ENCODE peak calls at places on chromosomes 1 and 21, in seven cellular contexts. O, F, B, P, Y, U and S are unnamed samples.

GRCh38 chr1:204232530-204232929 is 18.7 kb upstream of the GOLT1A start:
- DNase-seq in O (no peak), F (no peak), B (no peak), P (no peak), Y (no peak), U (no peak), S (no peak)

GRCh38 chr1:167928457-167928852 is 8.0 kb upstream of the DCAF6 start:
- DNase-seq in O (no peak), F (no peak), B (no peak), P (no peak), Y (no peak), U (no peak), S (no peak)

GRCh38 chr1:205003358-205004145 is 39.5 kb upstream of the CNTN2 start:
- DNase-seq in O (no peak), F (no peak), B (no peak), P (no peak), Y (no peak), U (no peak), S (no peak)

GRCh38 chr1:116826818-116827606 is 72.8 kb downstream of the CD2 start:
- DNase-seq in O (peak; percentile 18), F (no peak), B (no peak), P (no peak), Y (no peak), U (no peak), S (no peak)

GRCh38 chr1:165828581-165829329 is 1.3 kb downstream of the UCK2 start:
- DNase-seq in O (peak; percentile 87), F (peak; percentile 52), B (no peak), P (peak; percentile 71), Y (no peak), U (peak; percentile 58), S (peak; percentile 30)

GRCh38 chr1:229884765-229885164 is 182.3 kb upstream of the GALNT2 start:
- DNase-seq in O (no peak), F (no peak), B (no peak), P (no peak), Y (peak; percentile 74), U (no peak), S (no peak)

GRCh38 chr1:85275701-85276289 is 637 bp downstream of the BCL10 start:
- DNase-seq in O (no peak), F (no peak), B (no peak), P (no peak), Y (peak; percentile 94), U (peak; percentile 25), S (no peak)

GRCh38 chr1:57423135-57424131 is at the start of gene DAB1:
- DNase-seq in O (no peak), F (peak; percentile 10), B (no peak), P (no peak), Y (no peak), U (no peak), S (peak; percentile 81)

GRCh38 chr1:59484090-59484489 is 187.2 kb downstream of the FGGY start:
- DNase-seq in O (peak; percentile 23), F (no peak), B (no peak), P (no peak), Y (peak; percentile 64), U (no peak), S (no peak)

GRCh38 chr21:28712396-28712795 is 280.3 kb downstream of the LTN1 start:
- DNase-seq in O (no peak), F (no peak), B (no peak), P (no peak), Y (no peak), U (no peak), S (no peak)

GRCh38 chr1:25116832-25117231 is 115.5 kb downstream of the SYF2 start:
- DNase-seq in O (no peak), F (no peak), B (no peak), P (no peak), Y (no peak), U (no peak), S (no peak)

GRCh38 chr1:52601976-52602327 is 219 bp upstream of the GPX7 start:
- DNase-seq in O (no peak), F (no peak), B (no peak), P (no peak), Y (no peak), U (no peak), S (no peak)

GRCh38 chr1:7648761-7649384 is 122.2 kb upstream of the VAMP3 start:
- DNase-seq in O (peak; percentile 14), F (no peak), B (peak; percentile 88), P (peak; percentile 93), Y (no peak), U (peak; percentile 51), S (peak; percentile 93)

GRCh38 chr21:41899431-41900202 is 20.5 kb upstream of the PRDM15 start:
- DNase-seq in O (no peak), F (no peak), B (no peak), P (peak; percentile 48), Y (no peak), U (no peak), S (no peak)

GRCh38 chr1:172724746-172725613 is 66.1 kb downstream of the FASLG start:
- DNase-seq in O (no peak), F (no peak), B (no peak), P (no peak), Y (no peak), U (no peak), S (no peak)

DNA sequence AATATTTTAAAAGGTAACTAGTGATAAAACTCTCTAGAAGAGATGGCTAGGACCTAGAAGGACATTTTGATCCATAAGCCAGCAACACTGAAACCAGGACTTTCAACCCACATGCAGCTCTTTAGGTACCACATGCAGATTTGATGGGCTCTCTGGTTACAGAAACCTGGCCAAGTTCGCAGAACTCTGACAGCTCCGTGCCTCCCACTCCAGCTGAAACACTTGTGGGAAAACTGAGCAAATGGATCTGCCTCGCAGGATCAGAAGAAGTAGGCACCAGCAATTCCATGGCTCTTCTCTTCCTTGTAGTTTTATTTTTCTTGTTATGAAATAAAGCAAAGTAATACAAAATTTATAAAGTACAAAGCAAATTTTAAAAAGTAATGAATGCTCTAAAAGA is 58.5 kb downstream of the ST6GALNAC5 start:
- DNase-seq in O (no peak), F (no peak), B (no peak), P (no peak), Y (no peak), U (no peak), S (no peak)
- H3K27ac ChIP-seq in O (no peak overlapping the region), F (no peak overlapping the region), B (no peak overlapping the region), P (no peak overlapping the region), Y (no peak overlapping the region), U (no peak overlapping the region), S (no peak overlapping the region)

GRCh38 chr1:145957443-145958319 is at the start of gene LIX1L:
- DNase-seq in O (peak; percentile 95), F (peak; percentile 95), B (peak; percentile 95), P (peak; percentile 99), Y (peak; percentile 98), U (peak; percentile 96), S (peak; percentile 98)
- TF ChIP-seq EP300 in O (no peak), F (peak; percentile 46), B (peak; percentile 33), P (no peak), Y (no peak), U (no peak), S (no peak)

GRCh38 chr1:231418101-231418740 is 3.9 kb downstream of the EGLN1 start:
- DNase-seq in O (no peak), F (no peak), B (no peak), P (no peak), Y (no peak), U (no peak), S (no peak)
- TF ChIP-seq CTCF in O (no peak), F (no peak), B (no peak), P (no peak), Y (no peak), U (no peak), S (no peak)

GRCh38 chr1:93670141-93670540 is 11.5 kb downstream of the BCAR3 start:
- DNase-seq in O (peak; percentile 47), F (peak; percentile 54), B (peak; percentile 57), P (peak; percentile 84), Y (no peak), U (no peak), S (no peak)
- H3K27ac ChIP-seq in O (peak overlapping the region; percentile 51), F (no peak overlapping the region), B (no peak overlapping the region), P (peak overlapping the region; percentile 86), Y (peak overlapping the region; percentile 20), U (peak overlapping the region; percentile 29), S (peak overlapping the region; percentile 31)

GRCh38 chr1:64865105-64865757 is 101.1 kb downstream of the JAK1 start:
- DNase-seq in O (no peak), F (no peak), B (no peak), P (no peak), Y (no peak), U (no peak), S (no peak)

GRCh38 chr1:64861611-64862010 is 104.7 kb downstream of the JAK1 start:
- DNase-seq in O (peak; percentile 28), F (no peak), B (no peak), P (no peak), Y (no peak), U (peak; percentile 29), S (peak; percentile 54)

GRCh38 chr1:64866689-64867088 is 99.7 kb downstream of the JAK1 start:
- DNase-seq in O (no peak), F (no peak), B (no peak), P (no peak), Y (no peak), U (no peak), S (no peak)

GRCh38 chr1:64867266-64867665 is 99.1 kb downstream of the JAK1 start:
- DNase-seq in O (no peak), F (no peak), B (no peak), P (no peak), Y (no peak), U (no peak), S (no peak)

DNA sequence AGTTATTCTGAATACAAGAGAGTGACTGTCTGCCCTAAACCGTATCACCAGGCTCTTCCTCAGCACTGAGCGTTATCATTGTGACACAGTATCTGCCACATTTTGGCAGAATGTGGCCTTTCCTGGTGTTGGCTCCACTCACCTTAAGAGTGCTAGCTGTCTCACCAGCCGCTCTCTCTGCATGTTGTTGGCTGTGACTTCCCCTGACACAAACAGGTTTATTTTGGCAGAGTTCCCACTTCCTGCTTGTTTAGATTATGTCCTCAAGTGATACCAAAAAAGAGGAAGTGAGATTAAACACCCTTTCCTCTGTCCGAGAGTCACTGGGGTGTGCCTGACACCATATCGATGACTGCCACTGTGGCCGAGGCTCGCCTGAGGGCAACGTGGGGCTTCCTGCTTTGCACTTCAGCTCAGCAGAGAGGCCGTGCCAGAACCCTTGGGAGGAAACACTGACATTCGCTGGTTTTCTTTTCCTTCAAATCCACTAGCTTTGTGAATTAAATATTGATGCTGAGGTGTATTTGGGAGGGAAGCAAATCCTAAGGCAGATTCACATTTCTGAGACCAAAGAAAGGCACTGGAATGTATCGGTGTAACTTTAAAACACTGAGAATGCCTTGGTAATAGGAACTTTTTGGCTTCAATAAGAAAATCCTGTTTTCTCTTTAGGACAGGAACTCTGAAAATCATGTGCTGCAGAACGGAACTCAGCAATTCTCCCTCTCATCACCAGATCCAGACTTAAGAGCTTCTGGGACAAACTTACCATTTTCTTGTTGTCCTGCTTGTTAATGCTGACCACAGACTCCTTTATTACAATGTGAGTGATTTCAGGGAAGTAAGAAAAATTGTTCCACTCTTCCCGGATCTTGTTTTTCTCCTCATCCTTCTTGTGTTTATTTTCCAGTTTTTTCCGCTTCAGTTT is 102.1 kb downstream of the JAK1 start:
- DNase-seq in O (peak; percentile 12), F (no peak), B (peak; percentile 64), P (peak; percentile 80), Y (no peak), U (peak; percentile 78), S (no peak)
- TF ChIP-seq EP300 in O (no peak), F (no peak), B (no peak), P (no peak), Y (no peak), U (no peak), S (peak; percentile 51)